ENCODE peak calls at places on chromosomes 4 and X, in four cellular contexts. E, Y, D and U are unnamed samples.

GRCh38 chrX:103758555-103758954 is 18.1 kb upstream of the PLP1 start:
- DNase-seq in E (no peak), Y (no peak), D (no peak), U (no peak)

GRCh38 chrX:110219920-110220319 is 98.0 kb downstream of the AMMECR1 start:
- DNase-seq in E (no peak), Y (no peak), D (no peak), U (no peak)

GRCh38 chrX:106780259-106780658 is 22.2 kb upstream of the TBC1D8B start:
- DNase-seq in E (no peak), Y (no peak), D (no peak), U (no peak)

GRCh38 chrX:115460565-115460888 is 100.4 kb upstream of the PLS3 start:
- DNase-seq in E (no peak), Y (no peak), D (no peak), U (no peak)

GRCh38 chr4:185782523-185782922 is 29.5 kb downstream of the SORBS2 start:
- DNase-seq in E (peak), Y (no peak), D (no peak), U (no peak)

GRCh38 chrX:9370888-9371287 is 94.0 kb upstream of the TBL1X start:
- DNase-seq in E (no peak), Y (no peak), D (no peak), U (no peak)

GRCh38 chr4:2825184-2825506 is 18.5 kb upstream of the ADD1 start:
- DNase-seq in E (no peak), Y (no peak), D (no peak), U (no peak)

GRCh38 chr4:2320746-2321145 is 58.8 kb upstream of the MXD4 start:
- DNase-seq in E (no peak), Y (no peak), D (no peak), U (no peak)

GRCh38 chrX:144730486-144730885 is 516.8 kb upstream of the SPANXN1 start:
- DNase-seq in E (no peak), Y (no peak), D (no peak), U (no peak)

GRCh38 chrX:17814557-17814956 is 46.5 kb downstream of the RAI2 start:
- DNase-seq in E (no peak), Y (no peak), D (no peak), U (no peak)

GRCh38 chrX:102712216-102712966 is at the start of gene GPRASP2:
- DNase-seq in E (peak), Y (peak), D (no peak), U (peak)

GRCh38 chr4:118964891-118965411 is 76.3 kb downstream of the SYNPO2 start:
- DNase-seq in E (no peak), Y (no peak), D (no peak), U (no peak)

GRCh38 chr4:13399257-13399656 is 84.9 kb downstream of the RAB28 start:
- DNase-seq in E (no peak), Y (peak), D (no peak), U (no peak)

GRCh38 chrX:151458824-151459223 is 61.8 kb downstream of the VMA21 start:
- DNase-seq in E (no peak), Y (no peak), D (no peak), U (no peak)

GRCh38 chr4:53558981-53559620 is 32.2 kb downstream of the LNX1 start:
- DNase-seq in E (no peak), Y (no peak), D (no peak), U (no peak)

GRCh38 chr4:37001688-37002436 is 242.7 kb upstream of the NWD2 start:
- DNase-seq in E (peak), Y (peak), D (no peak), U (no peak)

GRCh38 chrX:136147320-136147901 is at the start of gene FHL1:
- DNase-seq in E (peak), Y (peak), D (no peak), U (peak)

GRCh38 chr4:87840149-87840548 is 7.4 kb downstream of the MEPE start:
- DNase-seq in E (no peak), Y (no peak), D (no peak), U (no peak)

GRCh38 chr4:3223346-3223745 is 25.6 kb upstream of the MSANTD1 start:
- DNase-seq in E (no peak), Y (no peak), D (no peak), U (no peak)

GRCh38 chrX:104854790-104855340 is 288.9 kb downstream of the IL1RAPL2 start:
- DNase-seq in E (no peak), Y (no peak), D (no peak), U (no peak)

GRCh38 chrX:148813422-148813821 is 313.0 kb downstream of the AFF2 start:
- DNase-seq in E (no peak), Y (no peak), D (no peak), U (no peak)

GRCh38 chrX:16444353-16444752 is 205.6 kb upstream of the S100G start:
- DNase-seq in E (no peak), Y (no peak), D (no peak), U (no peak)

GRCh38 chr4:107069049-107069448 is 32.9 kb upstream of the DKK2 start:
- DNase-seq in E (no peak), Y (no peak), D (no peak), U (no peak)

GRCh38 chrX:69076084-69076483 is 89.2 kb downstream of the PJA1 start:
- DNase-seq in E (no peak), Y (no peak), D (no peak), U (no peak)

GRCh38 chr4:726816-727215 is 21.2 kb downstream of the PCGF3 start:
- DNase-seq in E (no peak), Y (peak), D (no peak), U (no peak)

GRCh38 chr4:139825523-139826014 is 159.9 kb downstream of the MGST2 start:
- DNase-seq in E (peak), Y (no peak), D (no peak), U (no peak)

GRCh38 chr4:67380154-67380553 is 165.1 kb downstream of the CENPC start:
- DNase-seq in E (no peak), Y (no peak), D (no peak), U (no peak)

GRCh38 chrX:136275553-136275952 is 24.4 kb upstream of the MAP7D3 start:
- DNase-seq in E (no peak), Y (no peak), D (no peak), U (no peak)

GRCh38 chr4:40212674-40213504 is 16.1 kb downstream of the RHOH start:
- DNase-seq in E (no peak), Y (no peak), D (no peak), U (no peak)

GRCh38 chr4:161714022-161714751 is 449.6 kb downstream of the FSTL5 start:
- DNase-seq in E (no peak), Y (no peak), D (no peak), U (no peak)

GRCh38 chrX:54824195-54824594 is 16.6 kb downstream of the MAGED2 start:
- DNase-seq in E (no peak), Y (no peak), D (no peak), U (no peak)

GRCh38 chrX:54821310-54821709 is 13.8 kb downstream of the MAGED2 start:
- DNase-seq in E (no peak), Y (no peak), D (no peak), U (no peak)

GRCh38 chrX:54824722-54825121 is 17.2 kb downstream of the MAGED2 start:
- DNase-seq in E (no peak), Y (no peak), D (no peak), U (no peak)

GRCh38 chrX:54826598-54826997 is 19.1 kb downstream of the MAGED2 start:
- DNase-seq in E (no peak), Y (no peak), D (no peak), U (no peak)

DNA sequence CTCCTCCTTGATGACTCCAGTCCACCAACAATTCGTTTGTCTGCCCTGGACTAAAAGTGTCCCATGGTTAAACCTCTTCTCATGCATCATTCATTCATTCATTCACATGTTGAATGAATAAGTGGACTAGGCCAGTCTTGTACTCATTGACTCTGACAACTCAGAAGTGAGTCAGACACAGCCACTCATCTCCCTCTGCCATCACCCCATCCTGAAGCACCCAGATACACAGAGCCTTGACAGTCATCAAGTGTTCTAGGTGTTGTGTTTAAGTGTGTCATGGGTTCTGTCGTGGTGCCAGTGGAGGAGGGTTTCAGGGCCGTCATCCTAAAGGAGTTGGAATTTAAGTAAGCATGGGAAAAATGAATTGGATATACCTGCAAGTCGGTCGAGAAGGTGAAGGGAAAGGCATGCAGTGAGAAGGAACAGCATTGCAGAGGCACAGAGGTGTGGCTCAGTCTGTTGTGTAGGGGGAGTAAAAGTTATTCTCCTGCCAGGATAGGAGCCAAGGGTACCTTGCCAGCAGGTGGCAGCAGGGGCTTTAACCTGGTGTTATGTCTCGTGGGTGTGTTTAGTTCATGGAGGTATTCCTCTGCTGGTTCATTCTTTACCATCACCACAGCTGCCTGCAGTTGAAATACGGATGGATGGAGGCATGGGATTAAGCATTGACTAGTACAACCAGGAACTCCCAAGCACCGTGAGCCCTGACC is 18.3 kb downstream of the MAGED2 start:
- DNase-seq in E (no peak), Y (no peak), D (no peak), U (peak)
- TF ChIP-seq USF1 in E (no peak), Y (no peak), D (no peak), U (no peak)

GRCh38 chrX:134776844-134777370 is 118.6 kb upstream of the PLAC1 start:
- DNase-seq in E (peak), Y (no peak), D (no peak), U (no peak)

GRCh38 chrX:134780908-134781307 is 122.6 kb upstream of the PLAC1 start:
- DNase-seq in E (no peak), Y (no peak), D (no peak), U (no peak)

GRCh38 chrX:134782796-134783195 is 124.5 kb upstream of the PLAC1 start:
- DNase-seq in E (peak), Y (no peak), D (no peak), U (no peak)
- TF ChIP-seq USF1 in E (no peak), Y (no peak), D (no peak), U (no peak)

DNA sequence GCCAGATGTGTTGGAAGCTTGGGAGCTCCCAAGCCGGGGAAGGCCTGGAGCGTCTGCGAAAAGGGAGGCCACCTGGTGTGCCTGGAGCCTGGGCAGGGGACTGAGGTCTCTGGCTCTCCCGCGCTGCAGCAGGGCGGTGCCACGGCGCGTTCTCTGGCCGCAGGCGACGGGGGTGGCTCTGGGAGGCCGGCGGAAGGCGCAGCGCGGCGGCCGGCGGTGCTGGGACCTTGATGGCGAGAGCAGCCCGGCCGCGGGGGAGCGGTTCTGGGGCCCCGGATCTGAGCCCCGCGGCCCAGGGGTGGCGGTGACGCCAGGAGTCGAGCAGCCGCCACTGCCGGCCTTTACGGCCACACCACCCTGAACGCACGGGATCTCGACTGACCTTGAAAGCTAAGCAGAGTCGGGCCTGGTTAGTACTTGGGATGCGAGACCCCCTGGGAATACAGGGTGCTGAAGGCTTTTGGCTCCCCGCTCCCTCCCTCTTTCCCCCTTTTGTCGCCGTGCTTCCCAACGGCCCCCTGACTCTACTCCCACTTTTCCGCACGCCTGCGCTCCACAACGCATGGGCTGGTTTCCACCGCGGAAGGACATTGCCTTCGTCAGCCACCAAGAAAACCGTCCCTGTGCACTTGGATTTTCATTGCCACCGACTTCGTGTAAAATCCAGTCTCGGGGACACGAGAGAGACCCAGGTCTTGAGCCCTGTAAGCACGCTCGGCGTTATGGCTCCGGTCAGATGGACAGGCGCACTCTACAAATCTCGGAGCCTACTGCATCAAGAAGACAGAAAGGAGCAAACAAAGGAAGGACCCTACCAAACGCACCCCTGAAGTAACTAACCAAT is 9.5 kb downstream of the FRG2 start:
- DNase-seq in E (peak), Y (no peak), D (no peak), U (no peak)
- TF ChIP-seq USF1 in E (no peak), Y (no peak), D (no peak), U (no peak)

GRCh38 chrX:46687619-46688018 is 71.3 kb downstream of the SLC9A7 start:
- DNase-seq in E (no peak), Y (no peak), D (no peak), U (no peak)

GRCh38 chrX:46681849-46682248 is 77.1 kb downstream of the SLC9A7 start:
- DNase-seq in E (no peak), Y (no peak), D (no peak), U (no peak)

GRCh38 chrX:46686003-46686645 is 72.8 kb downstream of the SLC9A7 start:
- DNase-seq in E (peak), Y (peak), D (no peak), U (peak)

GRCh38 chrX:46678232-46678631 is 80.7 kb downstream of the SLC9A7 start:
- DNase-seq in E (no peak), Y (no peak), D (no peak), U (no peak)

DNA sequence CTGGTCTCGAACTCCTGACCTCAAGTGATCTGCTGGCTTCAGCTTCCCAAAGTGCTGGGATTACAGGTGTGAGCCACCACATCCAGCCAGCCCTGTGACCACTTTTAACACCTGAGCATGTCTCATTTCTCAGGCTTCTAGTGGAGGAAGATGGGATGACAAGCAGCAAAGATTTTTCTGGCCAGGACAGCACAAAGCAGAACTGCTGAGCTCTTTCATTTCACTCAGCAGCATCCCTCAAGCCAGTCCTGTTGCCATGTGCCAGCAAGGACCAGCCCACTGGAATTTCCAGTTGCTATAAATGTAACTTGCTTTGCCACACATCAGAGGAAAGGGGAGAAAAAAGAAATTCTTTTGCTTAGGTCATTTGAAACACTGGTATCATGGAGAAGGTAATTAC is 75.9 kb downstream of the SLC9A7 start:
- DNase-seq in E (no peak), Y (no peak), D (no peak), U (peak)
- TF ChIP-seq USF1 in E (no peak), Y (no peak), D (no peak), U (no peak)